ENCODE peak calls at places on chromosomes 13 and 19, in ten cellular contexts. F is pulmonary artery endothelial cell; Y is choroid plexus epithelial cell; T is CD8-positive, alpha-beta T cell; P is activated CD4-positive, alpha-beta T cell treated with anti-CD3 and anti-CD28 coated beads, Interleukin-2, amount 50 U/mL, for 1 hour; E is Panc1; Z is tibial artery; X is transverse colon; O is left ventricle myocardium superior; I is GM18507. V is an unnamed sample.

GRCh38 chr19:3125900-3126524 is 9.8 kb upstream of the GNA15 start:
- DNase-seq in E (peak; percentile 24), Z (no peak), I (no peak), X (peak; percentile 79), O (peak; percentile 74), F (no peak), Y (peak; percentile 58), T (peak; percentile 70), P (peak; percentile 79), V (peak; percentile 67)

GRCh38 chr13:96299235-96299634 is 209.3 kb downstream of the HS6ST3 start:
- DNase-seq in O (no peak), Y (no peak), T (no peak), F (no peak), Z (no peak), P (no peak), E (no peak), X (no peak), I (no peak), V (no peak)

GRCh38 chr19:50500060-50500752 is 10.8 kb downstream of the JOSD2 start:
- DNase-seq in X (no peak), E (no peak), P (no peak), I (no peak), O (peak; percentile 90), Y (no peak), F (no peak), T (no peak), Z (no peak), V (peak; percentile 69)

GRCh38 chr13:79867248-79867647 is 386.3 kb downstream of the NDFIP2 start:
- DNase-seq in I (no peak), X (no peak), E (no peak), P (no peak), Y (peak; percentile 53), O (no peak), Z (no peak), T (no peak), F (no peak), V (no peak)

GRCh38 chr13:27918918-27919255 is 913 bp upstream of the PDX1 start:
- DNase-seq in E (no peak), X (no peak), Z (no peak), Y (no peak), I (no peak), P (no peak), F (no peak), O (no peak), T (no peak), V (no peak)

GRCh38 chr13:81395368-81395767 is 1054.4 kb upstream of the SPRY2 start:
- DNase-seq in F (no peak), Y (peak; percentile 4), I (no peak), T (no peak), O (no peak), Z (no peak), P (no peak), X (peak; percentile 66), E (no peak), V (peak; percentile 59)

GRCh38 chr13:26379831-26380230 is 125.9 kb downstream of the CDK8 start:
- DNase-seq in P (no peak), Z (no peak), O (no peak), F (no peak), X (no peak), T (no peak), Y (no peak), I (no peak), E (no peak), V (no peak)

GRCh38 chr13:80716610-80717081 is 375.7 kb upstream of the SPRY2 start:
- DNase-seq in O (peak; percentile 43), X (no peak), Y (peak; percentile 90), F (no peak), I (no peak), E (no peak), Z (no peak), T (no peak), P (no peak), V (no peak)

GRCh38 chr19:40217921-40218890 is at the start of gene TTC9B:
- DNase-seq in I (peak; percentile 39), F (no peak), X (no peak), O (no peak), Z (no peak), P (peak; percentile 41), E (no peak), T (peak; percentile 16), Y (peak; percentile 25), V (peak; percentile 93)

GRCh38 chr13:52974711-52975110 is 53.9 kb upstream of the OLFM4 start:
- DNase-seq in T (no peak), P (no peak), Y (no peak), E (no peak), O (no peak), X (no peak), F (no peak), Z (no peak), I (no peak), V (no peak)

GRCh38 chr13:83878691-83879410 is 3.4 kb downstream of the SLITRK1 start:
- DNase-seq in Z (no peak), E (no peak), T (no peak), X (no peak), I (no peak), Y (no peak), F (no peak), P (no peak), O (no peak), V (peak; percentile 86)

GRCh38 chr19:18264956-18265610 is 9.2 kb downstream of the IQCN start:
- DNase-seq in X (no peak), O (no peak), Y (no peak), Z (no peak), I (no peak), E (no peak), P (no peak), T (no peak), F (no peak), V (no peak)

GRCh38 chr19:28980236-28980868 is 232.6 kb downstream of the UQCRFS1 start:
- DNase-seq in E (no peak), P (no peak), X (no peak), F (no peak), Y (peak; percentile 63), O (no peak), T (no peak), Z (no peak), I (no peak), V (no peak)

GRCh38 chr19:16435238-16435911 is 36.4 kb downstream of the EPS15L1 start:
- DNase-seq in X (peak; percentile 48), E (no peak), Z (peak; percentile 72), T (peak; percentile 16), O (no peak), Y (peak; percentile 100), I (no peak), F (peak; percentile 71), P (no peak), V (no peak)

V was measured in neural progenitor cell.